ENCODE peak calls at places on chromosomes 16 and 17, in seven cellular contexts. X is GM23248, Q is NT2/D1, G is AG04450, T is tibial nerve, K is right cardiac atrium, D is H7. W is an unnamed sample. For H3K27me3, the result is how much of the 10 kb centered on the place peaks cover.

GRCh38 chr16:74107795-74108610 is 188.6 kb upstream of the PSMD7 start:
- DNase-seq in X (peak), Q (peak), G (no peak), T (peak), K (peak), D (peak), W (peak)

GRCh38 chr17:82316651-82317393 is 586 bp downstream of the CD7 start:
- DNase-seq in X (no peak), Q (no peak), G (no peak), T (no peak), K (no peak), D (no peak), W (no peak)

GRCh38 chr16:3171181-3171854 is 16.7 kb upstream of the OR1F1 start:
- DNase-seq in X (peak), Q (no peak), G (no peak), T (no peak), K (no peak), D (peak), W (no peak)

GRCh38 chr16:10964891-10965326 is 20.5 kb downstream of the CLEC16A start:
- DNase-seq in X (no peak), Q (no peak), G (no peak), T (no peak), K (no peak), D (no peak), W (no peak)

GRCh38 chr17:45228985-45229517 is 7.4 kb downstream of the FMNL1 start:
- DNase-seq in X (peak), Q (no peak), G (peak), T (peak), K (peak), D (peak), W (peak)

GRCh38 chr16:10923650-10924214 is 18.5 kb downstream of the DEXI start:
- DNase-seq in X (peak), Q (no peak), G (no peak), T (no peak), K (peak), D (no peak), W (peak)

GRCh38 chr17:19354748-19355147 is 7.8 kb downstream of the B9D1 start:
- DNase-seq in X (no peak), Q (no peak), G (no peak), T (no peak), K (no peak), D (no peak), W (no peak)

GRCh38 chr17:55722742-55723487 is at the start of gene TMEM100:
- DNase-seq in X (peak), Q (no peak), G (peak), T (peak), K (peak), D (no peak), W (peak)

GRCh38 chr17:47702391-47702995 is 8.5 kb downstream of the TBKBP1 start:
- DNase-seq in X (no peak), Q (no peak), G (no peak), T (no peak), K (no peak), D (no peak), W (no peak)

GRCh38 chr16:28181557-28181914 is 30.2 kb downstream of the XPO6 start:
- DNase-seq in X (peak), Q (peak), G (peak), T (no peak), K (peak), D (no peak), W (no peak)

GRCh38 chr16:1301562-1301961 is 7.9 kb upstream of the UBE2I start:
- DNase-seq in X (no peak), Q (no peak), G (no peak), T (no peak), K (no peak), D (peak), W (no peak)

GRCh38 chr17:64063766-64064224 is 43.4 kb upstream of the ICAM2 start:
- DNase-seq in X (peak), Q (peak), G (no peak), T (no peak), K (peak), D (peak), W (no peak)

GRCh38 chr17:55764610-55765009 is 13.8 kb downstream of the PCTP start:
- DNase-seq in X (no peak), Q (no peak), G (no peak), T (no peak), K (no peak), D (no peak), W (no peak)

GRCh38 chr17:75065562-75066151 is 18.6 kb downstream of the KCTD2 start:
- DNase-seq in X (peak), Q (no peak), G (no peak), T (no peak), K (no peak), D (peak), W (no peak)

GRCh38 chr17:15260376-15261062 is 4.6 kb downstream of the PMP22 start:
- DNase-seq in X (peak), Q (peak), G (peak), T (peak), K (peak), D (peak), W (peak)

GRCh38 chr17:354651-355556 is 2.3 kb upstream of the RPH3AL start:
- DNase-seq in X (no peak), Q (no peak), G (no peak), T (no peak), K (no peak), D (peak), W (no peak)

GRCh38 chr17:54902611-54903010 is 2.0 kb downstream of the TOM1L1 start:
- DNase-seq in X (no peak), Q (no peak), G (no peak), T (no peak), K (no peak), D (no peak), W (no peak)

GRCh38 chr17:73363788-73364522 is 52.2 kb upstream of the CDC42EP4 start:
- DNase-seq in X (no peak), Q (no peak), G (no peak), T (no peak), K (no peak), D (peak), W (no peak)

GRCh38 chr17:6627019-6627418 is 13.5 kb downstream of the KIAA0753 start:
- DNase-seq in X (peak), Q (no peak), G (no peak), T (no peak), K (no peak), D (no peak), W (no peak)

GRCh38 chr16:626787-627457 is 3.9 kb upstream of the WFIKKN1 start:
- DNase-seq in X (peak), Q (no peak), G (peak), T (no peak), K (no peak), D (no peak), W (no peak)

GRCh38 chr16:14562691-14563491 is 67.2 kb downstream of the PARN start:
- DNase-seq in X (peak), Q (no peak), G (no peak), T (peak), K (peak), D (no peak), W (no peak)

GRCh38 chr16:54125751-54126655 is 160.6 kb downstream of the IRX3 start:
- DNase-seq in X (no peak), Q (no peak), G (no peak), T (no peak), K (no peak), D (no peak), W (no peak)

DNA sequence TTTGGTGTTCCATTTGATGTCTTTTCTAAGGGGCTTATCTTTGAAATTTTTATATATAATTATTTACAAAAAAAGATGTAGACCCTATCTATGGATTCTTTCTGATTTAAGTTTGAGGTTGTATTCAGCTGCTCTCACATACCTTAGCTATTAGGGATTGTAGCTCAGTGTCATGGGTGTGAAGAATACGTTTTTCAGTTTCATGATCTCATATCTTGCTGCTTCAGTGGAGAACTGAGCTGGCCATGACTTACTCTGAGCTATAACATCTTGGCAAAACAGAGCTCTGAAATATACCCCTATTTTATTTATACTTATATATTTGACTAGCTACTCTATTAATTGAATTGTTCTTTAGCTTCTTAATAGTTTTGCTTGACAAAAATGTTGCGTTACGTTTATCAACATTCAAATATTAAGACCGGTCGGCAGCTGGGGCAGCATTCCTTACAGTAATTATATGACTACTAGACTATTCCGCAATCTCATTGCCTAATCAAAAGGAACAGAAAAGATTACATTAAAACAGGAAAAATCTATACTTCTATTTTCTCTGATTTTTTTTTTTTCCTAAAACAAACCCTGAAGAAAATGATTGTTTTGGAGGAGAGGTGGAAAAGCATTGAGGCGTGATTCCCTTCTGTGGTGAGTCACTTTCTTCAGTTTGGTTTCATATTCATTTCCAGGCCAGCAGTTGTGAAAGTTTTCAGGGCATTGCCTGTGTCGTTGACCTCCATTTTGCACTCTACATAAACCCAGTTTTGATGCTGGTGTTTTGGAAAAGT is 24.1 kb upstream of the KRT24 start:
- DNase-seq in X (peak), Q (no peak), G (peak), T (peak), K (no peak), D (no peak), W (no peak)
- H3K4me3 ChIP-seq in X (no peak), Q (no peak), G (no peak), T (no peak), K (no peak), D (no peak), W (no peak)

DNA sequence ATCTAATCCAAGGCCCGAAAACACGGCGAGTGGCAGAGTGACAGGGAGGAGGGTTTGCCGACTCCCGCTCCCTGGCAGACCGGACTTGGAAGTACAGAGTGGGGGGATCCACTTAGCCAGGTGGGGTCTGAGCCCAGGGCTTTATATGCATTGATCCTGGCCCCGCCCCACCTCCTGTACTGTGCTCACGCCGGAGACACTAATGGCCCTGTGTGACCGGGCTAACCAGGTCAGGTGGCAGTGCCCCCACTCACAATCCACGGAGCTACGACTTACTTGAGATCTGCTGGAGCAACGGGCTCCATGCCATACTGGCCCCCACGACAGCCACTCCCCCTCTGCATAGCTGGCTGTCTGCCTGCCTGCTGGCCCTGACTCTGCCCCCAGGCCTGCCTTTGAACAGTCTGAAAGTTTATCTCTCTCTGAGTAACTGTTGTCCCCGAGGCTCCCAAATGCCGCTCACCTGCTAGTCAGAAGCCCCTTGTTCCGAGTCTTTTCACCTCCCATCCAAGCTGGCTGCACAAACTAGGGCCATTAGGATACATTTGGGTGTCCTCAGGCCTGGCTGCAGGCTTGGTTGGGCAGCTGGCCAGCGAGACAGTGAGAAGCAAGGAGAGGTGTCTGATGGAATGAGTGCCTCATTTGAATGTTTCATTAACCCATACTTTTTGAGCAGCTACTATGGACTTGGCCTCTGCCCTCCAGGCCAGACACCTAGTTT is 28.0 kb downstream of the CACNA1G start:
- DNase-seq in X (peak), Q (no peak), G (no peak), T (no peak), K (no peak), D (no peak), W (peak)
- H3K27me3 ChIP-seq in X (under half), Q (under half), G (under half), T (under half), K (under half), D (under half), W (under half)

GRCh38 chr16:71564377-71564967 is 12.4 kb downstream of the TAT start:
- DNase-seq in X (peak), Q (no peak), G (no peak), T (peak), K (no peak), D (no peak), W (peak)
- H3K4me3 ChIP-seq in X (peak), Q (peak), G (peak), T (peak), K (peak), D (peak), W (peak)

GRCh38 chr17:81043319-81043724 is 8.4 kb downstream of the BAIAP2 start:
- DNase-seq in X (no peak), Q (no peak), G (no peak), T (no peak), K (no peak), D (no peak), W (no peak)

GRCh38 chr17:81042606-81043005 is 7.7 kb downstream of the BAIAP2 start:
- DNase-seq in X (no peak), Q (no peak), G (no peak), T (no peak), K (no peak), D (no peak), W (no peak)

GRCh38 chr17:81044764-81045589 is 10.0 kb downstream of the BAIAP2 start:
- DNase-seq in X (peak), Q (no peak), G (no peak), T (peak), K (peak), D (no peak), W (peak)

GRCh38 chr17:81044428-81044763 is 9.4 kb downstream of the BAIAP2 start:
- DNase-seq in X (no peak), Q (no peak), G (no peak), T (no peak), K (no peak), D (no peak), W (no peak)

GRCh38 chr17:81043725-81044427 is 8.9 kb downstream of the BAIAP2 start:
- DNase-seq in X (no peak), Q (no peak), G (no peak), T (no peak), K (peak), D (peak), W (no peak)
- H3K27me3 ChIP-seq in X (under half), Q (under half), G (under half), T (under half), K (under half), D (under half), W (under half)

DNA sequence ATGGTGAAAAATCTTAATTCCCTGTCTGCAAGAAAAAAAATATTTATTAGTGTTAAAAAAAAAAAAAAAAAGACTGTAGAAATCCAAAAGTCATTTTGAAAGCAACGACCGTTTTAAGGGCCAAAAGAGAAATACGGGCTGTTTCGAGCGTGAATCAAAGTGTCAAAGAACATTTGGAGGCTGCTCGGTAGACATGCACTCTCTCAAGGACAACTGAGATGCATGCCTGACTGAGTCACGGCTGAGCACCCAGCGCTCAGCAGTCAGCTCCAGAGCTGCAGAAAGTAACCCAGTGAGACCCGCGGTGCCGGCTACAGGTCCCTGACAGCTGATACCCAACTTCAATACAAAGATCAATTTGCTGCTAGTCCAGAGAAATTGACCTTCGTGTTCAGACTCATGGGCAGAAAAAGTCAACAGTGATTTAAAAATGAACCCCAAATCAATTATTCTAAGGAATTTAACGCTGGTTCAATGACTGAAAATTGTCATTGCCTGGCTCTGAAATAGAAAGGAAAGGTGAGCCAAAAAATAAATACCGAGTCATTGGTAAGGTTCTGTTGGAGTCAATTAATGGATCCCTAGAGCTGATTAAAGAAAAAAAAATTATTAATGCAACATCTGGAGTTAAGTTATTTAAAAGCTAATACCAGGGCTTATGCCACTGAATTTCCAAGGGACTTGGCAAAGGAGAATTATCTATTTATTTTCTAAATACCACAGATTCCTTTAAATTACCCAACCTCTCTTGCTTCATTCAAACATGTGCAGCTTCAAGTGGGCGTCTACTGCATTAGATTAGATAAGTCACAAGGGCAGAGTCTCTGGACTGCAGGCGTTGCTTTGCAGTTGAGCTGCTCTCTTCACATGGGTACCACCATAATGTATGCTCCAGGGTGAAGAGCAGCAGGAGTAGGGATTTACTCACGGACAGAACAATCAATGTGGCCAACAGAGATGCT is 214.7 kb downstream of the STX8 start:
- DNase-seq in X (peak), Q (no peak), G (peak), T (no peak), K (peak), D (no peak), W (peak)
- H3K4me3 ChIP-seq in X (peak), Q (no peak), G (peak), T (no peak), K (no peak), D (no peak), W (no peak)